ENCODE peak calls at places on chromosome 20, in eight cellular contexts. W is activated CD4-positive, alpha-beta T cell treated with anti-CD3 and anti-CD28 coated beads for 1 hour; D is NCI-H1105; T is cardiac muscle cell; A is stimulated activated CD4-positive, alpha-beta T cell treated with anti-CD3 and anti-CD28 coated beads, Interleukin-2, amount 100 ng/mL, for 48 hours; Z is left lung; S is brain microvascular endothelial cell; Q is stimulated activated CD8-positive, alpha-beta memory T cell treated with anti-CD3 and anti-CD28 coated beads, Interleukin-4, amount 100 ng/mL, for 4 hours. K is an unnamed sample.

GRCh38 chr20:63534831-63535651 is 2.1 kb downstream of the PTK6 start:
- DNase-seq in D (no peak), T (no peak), W (no peak), A (no peak), Z (no peak), S (no peak), Q (no peak), K (no peak)

GRCh38 chr20:57450419-57450818 is 59.2 kb downstream of the RBM38 start:
- DNase-seq in A (no peak), S (no peak), D (no peak), Q (no peak), T (no peak), Z (peak), W (no peak), K (no peak)

GRCh38 chr20:13856356-13856755 is 71.5 kb downstream of the NDUFAF5 start:
- DNase-seq in W (no peak), S (no peak), A (no peak), D (no peak), Q (no peak), T (no peak), Z (no peak), K (no peak)

GRCh38 chr20:31578448-31579138 is 26.5 kb upstream of the ID1 start:
- DNase-seq in D (no peak), T (no peak), A (no peak), S (no peak), W (no peak), Z (no peak), Q (no peak), K (no peak)

GRCh38 chr20:63317601-63318291 is 24.8 kb downstream of the COL20A1 start:
- DNase-seq in A (no peak), W (no peak), S (no peak), T (no peak), Z (no peak), D (no peak), Q (no peak), K (no peak)

GRCh38 chr20:45968081-45968671 is 3.8 kb downstream of the ZNF335 start:
- DNase-seq in T (no peak), Z (peak), Q (no peak), W (no peak), S (no peak), D (no peak), A (no peak), K (no peak)

GRCh38 chr20:5919634-5920544 is 30.4 kb downstream of the TRMT6 start:
- DNase-seq in Z (no peak), T (no peak), W (no peak), D (no peak), A (no peak), S (peak), Q (no peak), K (no peak)

GRCh38 chr20:49343246-49343645 is 65.4 kb upstream of the ZNFX1 start:
- DNase-seq in Z (no peak), Q (no peak), T (no peak), S (no peak), A (no peak), W (no peak), D (no peak), K (no peak)

GRCh38 chr20:58697201-58697866 is 4.7 kb downstream of the NPEPL1 start:
- DNase-seq in Z (no peak), S (no peak), W (no peak), T (peak), A (no peak), Q (no peak), D (no peak), K (no peak)

GRCh38 chr20:3502878-3503277 is 32.1 kb downstream of the ATRN start:
- DNase-seq in Q (no peak), Z (no peak), W (no peak), S (no peak), T (no peak), D (no peak), A (no peak), K (no peak)

GRCh38 chr20:1568166-1568490 is 10.6 kb upstream of the SIRPD start:
- DNase-seq in Z (no peak), D (no peak), Q (no peak), A (no peak), W (no peak), T (no peak), S (no peak), K (no peak)

GRCh38 chr20:47669489-47669888 is 115.8 kb downstream of the SULF2 start:
- DNase-seq in S (no peak), W (no peak), Z (no peak), T (no peak), Q (no peak), D (no peak), A (no peak), K (no peak)

GRCh38 chr20:17706632-17707031 is 6.9 kb downstream of the BANF2 start:
- DNase-seq in Q (no peak), T (no peak), W (no peak), Z (no peak), A (no peak), D (no peak), S (no peak), K (no peak)

GRCh38 chr20:59403261-59403961 is 103.0 kb downstream of the EDN3 start:
- DNase-seq in A (peak), T (peak), Z (peak), Q (peak), W (peak), S (peak), D (peak), K (no peak)

GRCh38 chr20:51174536-51174935 is 151.6 kb upstream of the KCNG1 start:
- DNase-seq in T (no peak), Q (no peak), A (no peak), D (no peak), W (no peak), Z (no peak), S (no peak), K (no peak)

GRCh38 chr20:1876975-1877603 is 18.1 kb upstream of the SIRPA start:
- DNase-seq in Q (no peak), Z (no peak), A (no peak), D (no peak), T (peak), W (no peak), S (no peak), K (no peak)

GRCh38 chr20:59342017-59342957 is 41.9 kb downstream of the EDN3 start:
- DNase-seq in Q (no peak), A (no peak), T (no peak), D (no peak), S (no peak), W (no peak), Z (no peak), K (no peak)

GRCh38 chr20:25211273-25211672 is 15.8 kb downstream of the ENTPD6 start:
- DNase-seq in Q (no peak), Z (no peak), A (no peak), T (no peak), D (no peak), S (no peak), W (no peak), K (no peak)

GRCh38 chr20:57378107-57378506 is 13.1 kb upstream of the RBM38 start:
- DNase-seq in Z (no peak), A (no peak), Q (no peak), D (no peak), T (no peak), W (no peak), S (no peak), K (no peak)

GRCh38 chr20:44720617-44720993 is 5.4 kb downstream of the CCN5 start:
- DNase-seq in Z (no peak), Q (no peak), D (no peak), A (no peak), S (peak), W (no peak), T (no peak), K (no peak)

K was measured in DMS153.